ENCODE peak calls at places on chromosomes 13 and 19, in four cellular contexts. Q is H1, I is WTC11, L is endothelial cell of umbilical vein. S is an unnamed sample.

GRCh38 chr13:95300625-95301134 is 571 bp downstream of the ABCC4 start:
- DNase-seq in Q (no peak), I (peak; percentile 50), L (peak; percentile 63), S (peak; percentile 23)

GRCh38 chr19:18551631-18552030 is 6.0 kb upstream of the KXD1 start:
- DNase-seq in L (no peak), Q (no peak), I (no peak), S (no peak)

GRCh38 chr13:66216723-66217122 is 1013.4 kb downstream of the PCDH9 start:
- DNase-seq in Q (no peak), I (no peak), L (no peak), S (no peak)

GRCh38 chr19:34145741-34146202 is 26.5 kb upstream of the LSM14A start:
- DNase-seq in L (peak; percentile 65), I (peak; percentile 49), Q (no peak), S (peak; percentile 33)

GRCh38 chr13:45615501-45616101 is at the start of gene ERICH6B:
- DNase-seq in I (peak; percentile 76), Q (peak; percentile 33), L (no peak), S (no peak)

GRCh38 chr19:45469132-45469834 is 1.5 kb downstream of the FOSB start:
- DNase-seq in L (peak; percentile 95), Q (no peak), I (peak; percentile 94), S (peak; percentile 76)

GRCh38 chr13:34302596-34302995 is 484.6 kb downstream of the RFC3 start:
- DNase-seq in L (no peak), I (no peak), Q (no peak), S (no peak)

GRCh38 chr13:27442071-27442647 is 8.2 kb downstream of the MTIF3 start:
- DNase-seq in Q (no peak), L (no peak), I (no peak), S (no peak)

GRCh38 chr13:90591260-90591926 is 756.1 kb upstream of the MIR17HG start:
- DNase-seq in I (no peak), L (no peak), Q (no peak), S (no peak)

GRCh38 chr19:24046550-24046949 is 40.4 kb upstream of the ZNF254 start:
- DNase-seq in L (no peak), I (no peak), Q (no peak), S (no peak)

GRCh38 chr13:23889598-23890224 is 511 bp upstream of the MIPEP start:
- DNase-seq in I (no peak), L (no peak), Q (no peak), S (no peak)

GRCh38 chr13:76609643-76610042 is 276.6 kb downstream of the KCTD12 start:
- DNase-seq in I (no peak), Q (no peak), L (no peak), S (no peak)

GRCh38 chr19:9836021-9836420 is 903 bp downstream of the PIN1 start:
- DNase-seq in I (no peak), L (no peak), Q (no peak), S (no peak)

GRCh38 chr19:42148270-42148669 is 16.0 kb upstream of the POU2F2 start:
- DNase-seq in L (no peak), Q (no peak), I (no peak), S (no peak)

GRCh38 chr13:25798998-25799397 is 252.8 kb downstream of the SHISA2 start:
- DNase-seq in L (no peak), I (no peak), Q (no peak), S (no peak)

GRCh38 chr13:35891973-35892441 is 239.2 kb downstream of the DCLK1 start:
- DNase-seq in Q (no peak), I (no peak), L (no peak), S (no peak)

GRCh38 chr19:3683866-3684816 is 16.1 kb downstream of the PIP5K1C start:
- DNase-seq in I (no peak), L (no peak), Q (no peak), S (no peak)

GRCh38 chr13:26658972-26659371 is 101.5 kb downstream of the WASF3 start:
- DNase-seq in I (no peak), L (no peak), Q (no peak), S (no peak)

DNA sequence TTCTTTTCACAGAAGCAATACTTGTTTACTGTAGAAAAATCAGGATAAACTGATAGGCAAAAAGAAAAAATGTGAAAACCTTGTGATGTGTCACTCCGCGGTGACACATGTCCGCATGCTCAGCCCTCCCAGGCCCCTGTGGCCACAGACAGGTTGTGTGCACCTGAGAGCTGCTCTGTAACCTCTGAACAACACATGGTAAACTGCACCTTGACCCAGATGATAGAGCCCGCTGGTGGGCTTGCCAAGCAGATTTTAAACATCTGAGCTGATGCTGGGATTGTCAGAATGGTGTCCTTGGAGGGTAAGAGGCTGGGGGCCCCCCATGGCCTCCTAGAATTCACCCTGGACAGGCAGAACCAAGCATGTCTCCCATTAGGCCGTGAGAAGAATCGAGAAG is 33.8 kb downstream of the DHRS12 start:
- DNase-seq in L (no peak), I (no peak), Q (no peak), S (no peak)
- TF ChIP-seq MAX in L (no peak), I (no peak), Q (no peak), S (no peak)

GRCh38 chr19:36267061-36267845 is 52.3 kb downstream of the ZNF146 start:
- DNase-seq in I (no peak), Q (no peak), L (no peak), S (no peak)

GRCh38 chr19:36265856-36266374 is 51.0 kb downstream of the ZNF146 start:
- DNase-seq in L (no peak), Q (no peak), I (no peak), S (no peak)

GRCh38 chr19:36265064-36265463 is 50.2 kb downstream of the ZNF146 start:
- DNase-seq in Q (no peak), L (no peak), I (no peak), S (no peak)

DNA sequence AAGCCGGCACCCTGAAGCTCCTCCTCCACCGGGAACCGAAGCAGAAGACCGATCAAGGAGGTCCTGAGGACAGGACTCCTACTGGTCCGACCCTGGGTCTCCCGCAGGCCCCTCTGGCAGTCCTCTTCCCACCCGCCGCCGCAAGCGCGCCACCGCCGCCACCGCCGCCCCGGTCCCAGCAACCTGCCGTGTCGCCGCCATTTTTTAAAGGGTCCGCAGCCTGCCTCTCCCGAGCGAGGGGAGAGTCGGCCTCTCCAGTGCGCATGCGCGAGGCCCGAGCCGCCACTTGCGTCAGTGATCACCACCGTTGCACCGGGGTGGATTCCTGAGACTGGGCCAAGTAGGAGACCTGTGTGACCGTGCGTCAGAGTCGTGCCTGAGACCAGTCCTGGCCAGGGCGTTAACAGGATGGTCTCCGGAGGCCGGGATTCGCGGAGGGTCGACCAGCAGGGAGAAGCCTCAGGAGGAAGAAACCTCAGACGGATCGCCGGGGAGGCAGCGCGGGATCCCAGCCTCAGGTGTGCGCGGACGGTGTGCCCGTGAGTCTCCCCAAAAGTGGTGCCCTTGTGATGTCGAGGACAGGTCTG is 51.6 kb downstream of the ZNF146 start:
- DNase-seq in Q (no peak), L (no peak), I (no peak), S (no peak)
- TF ChIP-seq MAX in Q (no peak), L (no peak), I (no peak), S (no peak)

DNA sequence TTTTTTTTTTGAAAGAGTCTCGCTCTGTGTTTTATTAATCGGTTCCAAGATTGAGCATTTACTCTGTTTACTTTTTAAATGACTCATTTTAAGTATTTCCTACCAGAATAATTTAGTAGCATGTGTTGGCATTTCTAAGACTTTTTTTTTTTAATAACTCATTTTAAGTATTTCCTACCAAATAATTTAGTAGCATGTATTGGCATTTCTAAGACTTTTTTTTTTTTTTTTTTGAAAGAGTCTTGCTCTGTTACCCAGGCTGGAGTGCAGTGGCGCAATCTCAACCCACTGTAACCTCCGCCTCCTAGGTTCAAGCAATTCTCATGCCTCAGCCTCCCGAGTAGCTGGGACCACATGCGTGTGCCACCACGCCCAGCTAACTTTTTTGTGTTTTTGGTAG is 13.1 kb downstream of the SETDB2 start:
- DNase-seq in I (no peak), L (peak; percentile 44), Q (no peak), S (no peak)
- TF ChIP-seq MAX in I (no peak), L (no peak), Q (no peak), S (no peak)

DNA sequence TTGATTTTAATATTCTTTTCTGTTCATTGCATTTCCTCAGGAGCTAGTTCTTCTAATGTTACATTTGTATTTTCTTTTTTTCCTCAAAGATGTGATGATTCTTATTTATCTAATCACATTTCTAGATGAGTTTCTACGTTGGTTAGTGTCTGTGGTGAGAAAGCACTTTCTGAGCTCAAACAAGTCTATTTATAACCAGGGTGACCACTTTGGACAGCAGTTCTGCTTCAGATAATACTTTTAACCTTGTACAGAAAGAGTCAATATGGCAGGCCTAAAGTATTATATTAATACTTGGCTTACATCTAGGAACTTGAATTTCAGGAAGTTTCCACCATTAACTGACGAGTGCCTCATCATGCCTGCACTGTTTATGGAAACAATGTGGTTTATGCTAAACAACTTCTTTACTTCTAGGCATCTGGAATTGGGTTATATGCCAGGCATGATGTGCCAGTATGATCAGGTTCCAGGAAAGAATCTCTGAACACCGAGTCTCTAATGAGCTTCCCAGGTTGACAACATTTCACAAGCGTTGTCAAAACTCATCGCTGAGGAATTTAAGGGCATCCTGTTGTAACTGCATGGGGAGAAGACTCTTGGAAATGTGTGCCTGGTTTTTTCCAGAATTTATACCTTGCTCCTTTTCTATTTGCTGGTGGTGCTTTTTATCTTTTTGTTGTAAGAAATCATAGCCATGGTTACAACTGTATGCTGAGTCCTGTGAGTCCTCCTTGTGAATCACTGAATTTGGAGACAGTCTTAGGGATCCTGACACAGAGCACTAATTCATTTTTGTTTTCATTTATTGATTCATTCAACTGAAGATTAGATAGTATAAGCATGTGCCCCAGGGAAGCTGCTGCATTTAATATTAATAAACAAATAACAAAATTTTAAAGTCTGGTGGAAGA is 344.4 kb upstream of the PCDH9 start:
- DNase-seq in I (no peak), Q (no peak), L (no peak), S (no peak)
- TF ChIP-seq MAX in I (no peak), Q (no peak), L (no peak), S (no peak)

GRCh38 chr13:32021785-32022184 is 9.8 kb upstream of the FRY start:
- DNase-seq in I (no peak), L (no peak), Q (no peak), S (no peak)

GRCh38 chr13:32022292-32022691 is 9.3 kb upstream of the FRY start:
- DNase-seq in L (no peak), I (no peak), Q (no peak), S (no peak)

GRCh38 chr13:32016631-32017030 is 14.9 kb upstream of the FRY start:
- DNase-seq in Q (no peak), L (no peak), I (no peak), S (no peak)

GRCh38 chr13:32017449-32017848 is 14.1 kb upstream of the FRY start:
- DNase-seq in L (no peak), I (no peak), Q (no peak), S (no peak)

DNA sequence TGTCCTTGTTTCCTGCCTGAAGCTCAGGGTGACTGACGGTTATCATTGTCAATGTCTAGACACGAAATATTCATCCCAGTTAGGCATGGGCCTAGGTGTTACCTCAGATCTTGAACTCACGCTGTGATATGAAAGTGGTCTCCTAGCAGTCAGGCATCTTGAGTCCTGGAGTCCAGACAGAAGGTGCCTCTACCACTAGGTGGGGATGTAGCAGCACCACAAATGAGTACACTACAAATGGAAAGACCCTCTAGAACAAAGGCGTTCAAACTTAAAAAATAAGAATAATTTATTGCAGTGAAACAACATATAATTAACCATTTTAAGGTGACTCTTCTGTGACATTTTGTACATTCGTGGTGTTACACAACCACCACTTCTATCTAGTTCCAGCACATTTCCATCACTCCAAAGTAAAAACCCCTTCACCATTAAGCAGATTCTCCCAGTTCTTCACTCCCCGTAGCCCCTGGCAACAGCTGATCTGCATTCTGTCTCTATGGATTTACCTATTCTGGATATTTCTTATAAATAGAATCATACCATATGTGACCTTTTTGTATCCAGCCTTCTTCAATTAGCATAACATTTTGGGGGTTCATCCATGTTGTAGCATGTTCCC is 11.9 kb upstream of the FRY start:
- DNase-seq in I (peak; percentile 58), Q (no peak), L (peak; percentile 84), S (peak; percentile 37)
- TF ChIP-seq MAX in I (no peak), Q (no peak), L (no peak), S (no peak)

S was measured in HCT116.